ENCODE peak calls at places on chromosomes 5 and 9, in eight cellular contexts. K is AG09309, R is uterus, T is astrocyte of the spinal cord, A is NB4, B is AG04449, X is PC-3, L is choroid plexus epithelial cell. O is an unnamed sample.

GRCh38 chr5:77379558-77380061 is 112.5 kb downstream of the WDR41 start:
- DNase-seq in K (no peak), R (no peak), T (no peak), A (peak; percentile 13), B (no peak), X (no peak), L (no peak), O (no peak)

GRCh38 chr9:123033352-123033751 is at the start of gene GPR21:
- DNase-seq in K (no peak), R (no peak), T (no peak), A (no peak), B (no peak), X (no peak), L (peak; percentile 29), O (no peak)

GRCh38 chr5:151688406-151688805 is 1.7 kb upstream of the SPARC start:
- DNase-seq in K (no peak), R (no peak), T (no peak), A (peak; percentile 42), B (no peak), X (no peak), L (no peak), O (no peak)

GRCh38 chr9:84003246-84003645 is 22.6 kb downstream of the RMI1 start:
- DNase-seq in K (no peak), R (no peak), T (no peak), A (no peak), B (no peak), X (no peak), L (no peak), O (no peak)

GRCh38 chr9:99231708-99232107 is 9.6 kb downstream of the SEC61B start:
- DNase-seq in K (no peak), R (no peak), T (no peak), A (peak; percentile 32), B (no peak), X (peak; percentile 6), L (peak; percentile 51), O (no peak)

GRCh38 chr5:66171349-66172344 is 27.5 kb downstream of the SREK1 start:
- DNase-seq in K (peak; percentile 16), R (no peak), T (peak; percentile 63), A (peak; percentile 57), B (peak; percentile 16), X (peak; percentile 46), L (peak; percentile 78), O (peak; percentile 71)

GRCh38 chr5:106361905-106362304 is 1308.8 kb downstream of the EFNA5 start:
- DNase-seq in K (no peak), R (no peak), T (no peak), A (no peak), B (no peak), X (no peak), L (no peak), O (no peak)

GRCh38 chr5:24510523-24510988 is 134.2 kb downstream of the CDH10 start:
- DNase-seq in K (no peak), R (no peak), T (no peak), A (no peak), B (no peak), X (no peak), L (no peak), O (no peak)

GRCh38 chr9:96279927-96280326 is 22.0 kb downstream of the HSD17B3 start:
- DNase-seq in K (no peak), R (no peak), T (no peak), A (no peak), B (no peak), X (peak; percentile 55), L (no peak), O (no peak)

GRCh38 chr5:74382864-74383618 is 257.5 kb downstream of the ENC1 start:
- DNase-seq in K (peak; percentile 79), R (peak; percentile 74), T (peak; percentile 71), A (peak; percentile 2), B (peak; percentile 40), X (peak; percentile 48), L (peak; percentile 87), O (peak; percentile 95)

GRCh38 chr5:1737790-1738405 is 61.7 kb downstream of the MRPL36 start:
- DNase-seq in K (no peak), R (no peak), T (peak; percentile 5), A (peak; percentile 54), B (no peak), X (peak; percentile 53), L (peak; percentile 45), O (peak; percentile 24)

GRCh38 chr5:139814191-139814601 is 18.6 kb downstream of the PSD2 start:
- DNase-seq in K (no peak), R (no peak), T (no peak), A (no peak), B (no peak), X (no peak), L (no peak), O (no peak)

GRCh38 chr9:13446935-13447334 is 167.4 kb upstream of the MPDZ start:
- DNase-seq in K (no peak), R (no peak), T (no peak), A (no peak), B (no peak), X (no peak), L (no peak), O (peak; percentile 51)

GRCh38 chr9:20584968-20585643 is 37.2 kb downstream of the MLLT3 start:
- DNase-seq in K (no peak), R (no peak), T (no peak), A (no peak), B (no peak), X (no peak), L (no peak), O (no peak)

GRCh38 chr9:98406469-98406868 is 151.0 kb upstream of the TBC1D2 start:
- DNase-seq in K (no peak), R (no peak), T (no peak), A (no peak), B (no peak), X (no peak), L (no peak), O (no peak)

GRCh38 chr9:6869081-6869948 is 111.5 kb downstream of the KDM4C start:
- DNase-seq in K (no peak), R (no peak), T (peak; percentile 50), A (no peak), B (no peak), X (no peak), L (peak; percentile 17), O (peak; percentile 44)

GRCh38 chr5:107381189-107381856 is 289.4 kb downstream of the EFNA5 start:
- DNase-seq in K (no peak), R (no peak), T (peak; percentile 89), A (no peak), B (peak; percentile 40), X (peak; percentile 83), L (peak; percentile 92), O (peak; percentile 26)

GRCh38 chr5:143065185-143065584 is 295.0 kb downstream of the ARHGAP26 start:
- DNase-seq in K (peak; percentile 84), R (no peak), T (peak; percentile 53), A (peak; percentile 22), B (no peak), X (no peak), L (peak; percentile 84), O (peak; percentile 97)

GRCh38 chr9:127049044-127049443 is 73.4 kb downstream of the ANGPTL2 start:
- DNase-seq in K (peak; percentile 62), R (no peak), T (peak; percentile 90), A (peak; percentile 27), B (peak; percentile 51), X (peak; percentile 92), L (peak; percentile 92), O (peak; percentile 86)

DNA sequence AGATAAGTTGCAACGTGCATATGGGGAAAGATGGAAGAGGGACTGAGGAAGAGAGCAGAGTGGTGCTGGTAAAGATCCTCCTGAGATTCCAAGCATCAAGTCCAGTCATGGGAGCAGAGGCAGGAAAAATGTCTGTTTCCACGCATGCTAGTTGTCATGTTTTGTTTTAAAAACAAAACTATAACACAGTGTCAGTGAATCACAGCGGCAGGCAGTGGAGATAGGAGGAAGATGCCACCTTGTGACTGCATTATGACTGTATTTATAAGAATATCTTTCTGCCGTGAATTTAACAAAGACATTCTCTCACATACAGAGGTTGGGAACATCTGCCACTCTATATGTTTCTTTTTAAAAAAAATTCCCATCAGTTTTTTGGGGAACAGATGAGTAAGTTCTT is 3.7 kb upstream of the SVEP1 start:
- DNase-seq in K (no peak), R (no peak), T (no peak), A (no peak), B (no peak), X (peak; percentile 42), L (peak; percentile 77), O (peak; percentile 68)
- TF ChIP-seq CTCF in K (peak; percentile 20), R (peak; percentile 20), T (no peak), A (no peak), B (peak; percentile 11), X (peak; percentile 50), L (peak; percentile 58), O (peak; percentile 14)

DNA sequence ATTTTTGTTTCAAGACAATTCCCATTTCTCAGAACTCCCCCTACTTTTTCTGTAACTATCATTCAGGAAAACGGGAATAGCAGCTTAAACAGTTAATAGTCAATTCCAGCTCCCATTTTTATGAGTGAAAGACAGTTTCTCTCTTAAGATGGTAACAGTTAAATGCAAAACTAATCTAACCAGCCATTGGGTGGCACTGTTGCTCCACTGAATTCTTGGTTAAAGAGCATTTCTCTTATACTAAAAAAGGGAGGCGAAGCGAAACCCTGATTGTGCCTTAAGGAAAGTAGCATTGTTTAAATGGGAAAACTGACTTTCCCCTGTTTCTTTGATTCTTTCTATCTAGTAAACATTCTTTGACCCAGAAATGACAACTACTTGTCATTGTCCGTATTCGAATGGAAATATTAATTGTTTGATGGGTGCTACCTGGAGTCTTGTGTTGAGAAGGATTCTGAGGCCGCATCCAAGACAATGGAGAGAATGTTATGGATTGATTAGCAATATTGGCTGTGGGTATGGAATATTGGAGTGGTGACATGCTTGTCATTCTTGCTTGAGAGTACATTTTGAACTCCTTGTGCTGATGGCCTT is 507.8 kb downstream of the MAT2B start:
- DNase-seq in K (peak; percentile 41), R (no peak), T (peak; percentile 82), A (peak; percentile 76), B (no peak), X (peak; percentile 76), L (peak; percentile 89), O (peak; percentile 95)
- TF ChIP-seq CTCF in K (peak; percentile 61), R (peak; percentile 60), T (peak; percentile 52), A (peak; percentile 17), B (peak; percentile 54), X (peak; percentile 77), L (peak; percentile 71), O (peak; percentile 65)

GRCh38 chr5:55037046-55037771 is 13.2 kb downstream of the GZMK start:
- DNase-seq in K (no peak), R (no peak), T (peak; percentile 5), A (no peak), B (no peak), X (no peak), L (peak; percentile 44), O (peak; percentile 22)
- TF ChIP-seq CTCF in K (no peak), R (no peak), T (no peak), A (no peak), B (no peak), X (no peak), L (peak; percentile 45), O (peak; percentile 15)

GRCh38 chr5:150487199-150488061 is 20.5 kb upstream of the NDST1 start:
- DNase-seq in K (no peak), R (no peak), T (no peak), A (peak; percentile 77), B (no peak), X (peak; percentile 44), L (no peak), O (peak; percentile 53)
- TF ChIP-seq CTCF in K (peak; percentile 31), R (no peak), T (peak; percentile 20), A (peak; percentile 18), B (peak; percentile 17), X (peak; percentile 44), L (peak; percentile 1), O (peak; percentile 41)

GRCh38 chr9:27787941-27788340 is 214.7 kb upstream of the C9orf72 start:
- DNase-seq in K (no peak), R (no peak), T (peak; percentile 13), A (peak; percentile 28), B (no peak), X (peak; percentile 33), L (peak; percentile 91), O (no peak)
- TF ChIP-seq CTCF in K (no peak), R (no peak), T (peak; percentile 32), A (peak; percentile 30), B (no peak), X (peak; percentile 40), L (peak; percentile 78), O (no peak)